ENCODE peak calls at places on chromosome 14, in nine cellular contexts. Z is PC-9, O is dorsolateral prefrontal cortex, F is left ventricle myocardium inferior, R is HCT116, C is lung, E is lower lobe of right lung, G is stomach, D is fibroblast of lung. S is an unnamed sample.

GRCh38 chr14:39431416-39432178 is 636 bp downstream of the FBXO33 start:
- DNase-seq in C (peak), E (peak), R (peak), F (peak), Z (peak), D (peak), G (peak), O (peak), S (peak)

GRCh38 chr14:36618641-36619040 is 36.2 kb upstream of the NKX2-8 start:
- DNase-seq in G (no peak), O (no peak), C (no peak), R (no peak), F (no peak), E (no peak), Z (no peak), D (no peak), S (no peak)

GRCh38 chr14:26281280-26281998 is 316.4 kb downstream of the NOVA1 start:
- DNase-seq in R (no peak), D (peak), C (no peak), E (no peak), F (no peak), G (no peak), Z (peak), O (no peak), S (peak)

GRCh38 chr14:54135804-54136280 is 179.2 kb upstream of the BMP4 start:
- DNase-seq in O (no peak), G (no peak), F (no peak), C (no peak), Z (no peak), E (no peak), D (no peak), R (no peak), S (no peak)

GRCh38 chr14:52283099-52283498 is 15.6 kb downstream of the PTGDR start:
- DNase-seq in F (no peak), D (no peak), E (no peak), Z (no peak), R (no peak), C (no peak), O (no peak), G (no peak), S (peak)

GRCh38 chr14:31090872-31091764 is 64.9 kb upstream of the STRN3 start:
- DNase-seq in D (peak), E (no peak), G (no peak), R (no peak), C (peak), O (no peak), Z (no peak), F (no peak), S (peak)

GRCh38 chr14:56278383-56278782 is 160.2 kb downstream of the PELI2 start:
- DNase-seq in D (no peak), G (no peak), R (no peak), F (no peak), E (no peak), O (no peak), C (no peak), Z (no peak), S (no peak)

GRCh38 chr14:64947710-64948611 is 5.4 kb upstream of the GPX2 start:
- DNase-seq in Z (no peak), C (no peak), F (peak), O (no peak), D (no peak), E (no peak), G (no peak), R (no peak), S (no peak)

GRCh38 chr14:104590240-104590965 is 10.8 kb downstream of the C14orf180 start:
- DNase-seq in E (no peak), R (no peak), F (no peak), O (no peak), D (no peak), C (no peak), Z (no peak), G (no peak), S (no peak)

GRCh38 chr14:94342334-94342934 is 19.3 kb upstream of the SERPINA6 start:
- DNase-seq in Z (no peak), G (peak), O (peak), E (peak), R (peak), D (peak), C (peak), F (peak), S (peak)

GRCh38 chr14:50667491-50668007 is 557 bp downstream of the SAV1 start:
- DNase-seq in E (no peak), F (no peak), D (no peak), G (peak), O (no peak), C (peak), Z (peak), R (no peak), S (no peak)

GRCh38 chr14:104865069-104865630 is at the start of gene CEP170B:
- DNase-seq in R (no peak), C (no peak), G (peak), E (peak), Z (peak), D (peak), O (no peak), F (peak), S (peak)

GRCh38 chr14:98408024-98408555 is 863.9 kb downstream of the BCL11B start:
- DNase-seq in G (no peak), C (no peak), F (no peak), R (no peak), Z (no peak), E (no peak), D (no peak), O (no peak), S (no peak)
- TF ChIP-seq CTCF in G (no peak), C (no peak), F (no peak), R (no peak), Z (no peak), E (no peak), D (no peak), O (no peak), S (no peak)

GRCh38 chr14:35331605-35332516 is 39.7 kb downstream of the PSMA6 start:
- DNase-seq in O (no peak), F (no peak), D (peak), E (peak), G (peak), C (peak), R (peak), Z (peak), S (peak)
- H3K4me3 ChIP-seq in O (no peak), F (no peak), D (no peak), E (no peak), G (no peak), C (no peak), R (peak), Z (peak), S (no peak)

GRCh38 chr14:33836895-33837577 is 113.8 kb downstream of the EGLN3 start:
- DNase-seq in G (no peak), Z (no peak), F (no peak), O (no peak), R (no peak), D (no peak), E (no peak), C (no peak), S (no peak)

GRCh38 chr14:33837943-33838683 is 112.8 kb downstream of the EGLN3 start:
- DNase-seq in O (no peak), G (no peak), C (no peak), E (no peak), Z (no peak), R (no peak), F (no peak), D (no peak), S (no peak)

GRCh38 chr14:33842299-33842698 is 108.6 kb downstream of the EGLN3 start:
- DNase-seq in R (no peak), D (no peak), C (no peak), G (no peak), O (no peak), F (no peak), E (no peak), Z (peak), S (no peak)

GRCh38 chr14:33840797-33841196 is 110.1 kb downstream of the EGLN3 start:
- DNase-seq in E (no peak), G (no peak), Z (no peak), O (no peak), C (no peak), R (no peak), D (no peak), F (no peak), S (no peak)

GRCh38 chr14:33839193-33840076 is 111.4 kb downstream of the EGLN3 start:
- DNase-seq in G (peak), R (peak), Z (peak), D (peak), O (peak), E (peak), F (no peak), C (peak), S (peak)
- TF ChIP-seq CTCF in G (peak), R (peak), Z (peak), D (peak), O (peak), E (peak), F (peak), C (peak), S (peak)

GRCh38 chr14:101812071-101812470 is 50.6 kb downstream of the PPP2R5C start:
- DNase-seq in C (no peak), O (no peak), R (no peak), G (no peak), F (no peak), Z (no peak), E (no peak), D (no peak), S (no peak)

GRCh38 chr14:101813833-101814232 is 52.3 kb downstream of the PPP2R5C start:
- DNase-seq in G (no peak), E (no peak), O (no peak), Z (no peak), C (no peak), R (no peak), D (no peak), F (no peak), S (peak)

GRCh38 chr14:101814869-101815268 is 53.4 kb downstream of the PPP2R5C start:
- DNase-seq in D (no peak), G (no peak), Z (no peak), E (no peak), C (no peak), F (no peak), O (no peak), R (no peak), S (no peak)

GRCh38 chr14:101810897-101811620 is 49.5 kb downstream of the PPP2R5C start:
- DNase-seq in R (no peak), O (no peak), F (no peak), G (no peak), E (no peak), C (no peak), D (peak), Z (no peak), S (peak)

DNA sequence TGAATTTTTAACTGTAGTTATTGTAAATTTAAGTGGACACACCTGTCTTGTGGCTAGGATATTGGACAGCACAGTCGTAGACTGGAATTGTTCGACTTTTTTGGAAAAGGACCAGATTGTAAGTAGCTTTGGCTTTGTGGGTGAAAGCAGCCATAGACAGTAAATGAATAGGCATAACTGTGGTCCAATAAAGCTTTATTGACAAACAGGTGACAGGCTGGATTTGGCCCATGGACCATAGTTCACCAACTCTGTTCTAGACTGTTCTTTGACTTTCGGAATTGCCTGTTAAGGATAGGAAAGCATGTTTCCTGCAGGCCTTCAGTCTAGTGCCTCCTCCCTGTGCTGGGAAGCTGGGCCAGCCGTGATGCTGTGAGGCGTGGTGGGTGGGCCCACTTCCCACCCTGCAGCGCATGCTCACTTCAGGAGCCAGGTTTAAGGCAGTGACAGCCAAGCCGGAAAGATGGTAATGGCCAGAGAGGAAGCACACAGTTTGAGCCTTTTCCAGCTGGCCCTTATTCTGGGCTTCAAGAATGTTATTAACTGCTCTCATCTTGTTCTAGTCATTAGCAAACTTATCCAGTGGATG is 51.8 kb downstream of the PPP2R5C start:
- DNase-seq in C (no peak), E (no peak), O (no peak), D (no peak), F (peak), R (no peak), G (no peak), Z (no peak), S (no peak)
- H3K4me3 ChIP-seq in C (no peak), E (no peak), O (no peak), D (no peak), F (peak), R (no peak), G (no peak), Z (no peak), S (no peak)